ENCODE peak calls at places on chromosomes 2 and 18, in six cellular contexts. C is cardiac fibroblast; I is pulmonary artery endothelial cell; B is CD8-positive, alpha-beta memory T cell; A is NCI-H2081; G is head of caudate nucleus. E is an unnamed sample.

GRCh38 chr2:127864877-127865276 is 6.9 kb upstream of the POLR2D start:
- DNase-seq in B (no peak), G (no peak), A (peak; percentile 22), C (peak; percentile 45), I (no peak), E (peak; percentile 44)

GRCh38 chr2:128306931-128307460 is 11.7 kb downstream of the HS6ST1 start:
- DNase-seq in C (no peak), G (no peak), A (no peak), B (no peak), I (no peak), E (no peak)

GRCh38 chr2:85755122-85756027 is 1.6 kb downstream of the ATOH8 start:
- DNase-seq in C (peak; percentile 79), A (no peak), B (no peak), G (no peak), I (no peak), E (no peak)

GRCh38 chr18:79911871-79912270 is 39.6 kb downstream of the SLC66A2 start:
- DNase-seq in A (no peak), B (no peak), G (no peak), I (no peak), C (no peak), E (no peak)

GRCh38 chr2:126409850-126410249 is 246.1 kb upstream of the GYPC start:
- DNase-seq in B (no peak), C (no peak), G (no peak), A (no peak), I (no peak), E (no peak)

GRCh38 chr2:8154936-8155335 is 526.9 kb upstream of the ID2 start:
- DNase-seq in I (no peak), C (peak; percentile 67), B (no peak), G (no peak), A (no peak), E (peak; percentile 54)

GRCh38 chr18:50880108-50880465 is 1.2 kb downstream of the ME2 start:
- DNase-seq in B (no peak), C (no peak), A (no peak), I (no peak), G (no peak), E (peak; percentile 32)

GRCh38 chr2:130313812-130314334 is 28.8 kb upstream of the IMP4 start:
- DNase-seq in I (no peak), C (no peak), A (no peak), G (no peak), B (no peak), E (no peak)

GRCh38 chr2:205053827-205054410 is 508.6 kb downstream of the PARD3B start:
- DNase-seq in A (no peak), B (no peak), G (no peak), I (no peak), C (peak; percentile 5), E (no peak)

GRCh38 chr2:25176541-25177368 is 8.4 kb upstream of the POMC start:
- DNase-seq in G (no peak), B (no peak), A (no peak), C (no peak), I (no peak), E (no peak)

GRCh38 chr18:23703057-23703986 is 14.1 kb downstream of the LAMA3 start:
- DNase-seq in C (peak; percentile 85), B (no peak), I (no peak), G (peak; percentile 34), A (peak; percentile 34), E (peak; percentile 65)

GRCh38 chr2:85545780-85546240 is 6.8 kb downstream of the MAT2A start:
- DNase-seq in B (no peak), A (no peak), I (no peak), G (no peak), C (no peak), E (peak; percentile 44)

GRCh38 chr2:12774381-12774780 is 57.6 kb downstream of the TRIB2 start:
- DNase-seq in C (no peak), I (no peak), B (no peak), A (no peak), G (no peak), E (no peak)

GRCh38 chr18:12599543-12599942 is 58.4 kb downstream of the SPIRE1 start:
- DNase-seq in A (no peak), C (no peak), B (no peak), G (no peak), I (no peak), E (no peak)

GRCh38 chr2:217650229-217650628 is 352.6 kb downstream of the TNS1 start:
- DNase-seq in G (no peak), B (no peak), I (no peak), C (no peak), A (no peak), E (no peak)

GRCh38 chr2:15643209-15643500 is 51.5 kb downstream of the DDX1 start:
- DNase-seq in A (no peak), B (no peak), I (no peak), C (no peak), G (no peak), E (no peak)

GRCh38 chr2:19746611-19747309 is 155.0 kb downstream of the TTC32 start:
- DNase-seq in C (no peak), I (no peak), B (no peak), G (no peak), A (peak; percentile 18), E (no peak)

GRCh38 chr2:31962757-31963361 is 47.9 kb downstream of the MEMO1 start:
- DNase-seq in A (no peak), I (no peak), C (no peak), B (no peak), G (no peak), E (no peak)

GRCh38 chr2:8193686-8194615 is 487.9 kb upstream of the ID2 start:
- DNase-seq in A (peak; percentile 100), I (no peak), C (no peak), B (no peak), G (no peak), E (no peak)

E was measured in RKO.